ENCODE peak calls at places on chromosomes 6 and 20, in five cellular contexts. One of them, this sample, is unnamed.

GRCh38 chr6:128118401-128118800 is 217.5 kb upstream of the THEMIS start:
- DNase-seq in left ventricle myocardium inferior: no peak
- DNase-seq in cardiac muscle cell: peak; percentile 34
- DNase-seq in lower lobe of right lung: no peak
- DNase-seq in CD8-positive, alpha-beta T cell: no peak
- DNase-seq in this sample: peak; percentile 66

GRCh38 chr20:6828794-6829423 is 61.4 kb downstream of the BMP2 start:
- DNase-seq in left ventricle myocardium inferior: peak; percentile 25
- DNase-seq in cardiac muscle cell: peak; percentile 71
- DNase-seq in lower lobe of right lung: peak; percentile 50
- DNase-seq in CD8-positive, alpha-beta T cell: no peak
- DNase-seq in this sample: peak; percentile 53

GRCh38 chr6:10406556-10406955 is 8.3 kb downstream of the TFAP2A start:
- DNase-seq in left ventricle myocardium inferior: no peak
- DNase-seq in cardiac muscle cell: no peak
- DNase-seq in lower lobe of right lung: no peak
- DNase-seq in CD8-positive, alpha-beta T cell: no peak
- DNase-seq in this sample: no peak

GRCh38 chr6:106360989-106361430 is 493 bp downstream of the CRYBG1 start:
- DNase-seq in left ventricle myocardium inferior: no peak
- DNase-seq in cardiac muscle cell: no peak
- DNase-seq in lower lobe of right lung: peak; percentile 68
- DNase-seq in CD8-positive, alpha-beta T cell: no peak
- DNase-seq in this sample: no peak

GRCh38 chr6:141229296-141229695 is 903.4 kb upstream of the GJE1 start:
- DNase-seq in left ventricle myocardium inferior: no peak
- DNase-seq in cardiac muscle cell: no peak
- DNase-seq in lower lobe of right lung: no peak
- DNase-seq in CD8-positive, alpha-beta T cell: no peak
- DNase-seq in this sample: no peak

GRCh38 chr20:32621071-32621913 is 36.2 kb upstream of the NOL4L start:
- DNase-seq in left ventricle myocardium inferior: no peak
- DNase-seq in cardiac muscle cell: no peak
- DNase-seq in lower lobe of right lung: no peak
- DNase-seq in CD8-positive, alpha-beta T cell: no peak
- DNase-seq in this sample: no peak

GRCh38 chr6:114543696-114544095 is 200.9 kb upstream of the HS3ST5 start:
- DNase-seq in left ventricle myocardium inferior: no peak
- DNase-seq in cardiac muscle cell: no peak
- DNase-seq in lower lobe of right lung: no peak
- DNase-seq in CD8-positive, alpha-beta T cell: no peak
- DNase-seq in this sample: no peak

GRCh38 chr6:156618600-156619205 is 158.5 kb upstream of the ARID1B start:
- DNase-seq in left ventricle myocardium inferior: no peak
- DNase-seq in cardiac muscle cell: no peak
- DNase-seq in lower lobe of right lung: no peak
- DNase-seq in CD8-positive, alpha-beta T cell: no peak
- DNase-seq in this sample: no peak

GRCh38 chr6:108518714-108519576 is 41.8 kb upstream of the FOXO3 start:
- DNase-seq in left ventricle myocardium inferior: no peak
- DNase-seq in cardiac muscle cell: peak; percentile 40
- DNase-seq in lower lobe of right lung: no peak
- DNase-seq in CD8-positive, alpha-beta T cell: no peak
- DNase-seq in this sample: peak; percentile 42

GRCh38 chr6:51972659-51973058 is 114.8 kb downstream of the PKHD1 start:
- DNase-seq in left ventricle myocardium inferior: no peak
- DNase-seq in cardiac muscle cell: no peak
- DNase-seq in lower lobe of right lung: no peak
- DNase-seq in CD8-positive, alpha-beta T cell: no peak
- DNase-seq in this sample: no peak

GRCh38 chr20:46551508-46552280 is 1.2 kb upstream of the OCSTAMP start:
- DNase-seq in left ventricle myocardium inferior: no peak
- DNase-seq in cardiac muscle cell: no peak
- DNase-seq in lower lobe of right lung: no peak
- DNase-seq in CD8-positive, alpha-beta T cell: no peak
- DNase-seq in this sample: no peak

GRCh38 chr6:112139052-112139451 is 51.7 kb downstream of the FAM229B start:
- DNase-seq in left ventricle myocardium inferior: no peak
- DNase-seq in cardiac muscle cell: no peak
- DNase-seq in lower lobe of right lung: no peak
- DNase-seq in CD8-positive, alpha-beta T cell: no peak
- DNase-seq in this sample: no peak

GRCh38 chr20:17538517-17539170 is 7.5 kb upstream of the BFSP1 start:
- DNase-seq in left ventricle myocardium inferior: no peak
- DNase-seq in cardiac muscle cell: no peak
- DNase-seq in lower lobe of right lung: no peak
- DNase-seq in CD8-positive, alpha-beta T cell: no peak
- DNase-seq in this sample: peak; percentile 34

GRCh38 chr6:4274382-4275082 is 139.2 kb upstream of the ECI2 start:
- DNase-seq in left ventricle myocardium inferior: no peak
- DNase-seq in cardiac muscle cell: peak; percentile 44
- DNase-seq in lower lobe of right lung: no peak
- DNase-seq in CD8-positive, alpha-beta T cell: no peak
- DNase-seq in this sample: no peak

GRCh38 chr20:841568-842546 is 8.3 kb downstream of the FAM110A start:
- DNase-seq in left ventricle myocardium inferior: no peak
- DNase-seq in cardiac muscle cell: no peak
- DNase-seq in lower lobe of right lung: peak; percentile 80
- DNase-seq in CD8-positive, alpha-beta T cell: no peak
- DNase-seq in this sample: no peak

GRCh38 chr20:14142171-14142570 is 146.9 kb downstream of the MACROD2 start:
- DNase-seq in left ventricle myocardium inferior: no peak
- DNase-seq in cardiac muscle cell: peak; percentile 63
- DNase-seq in lower lobe of right lung: no peak
- DNase-seq in CD8-positive, alpha-beta T cell: no peak
- DNase-seq in this sample: peak; percentile 41

GRCh38 chr6:163872335-163872734 is 457.8 kb downstream of the QKI start:
- DNase-seq in left ventricle myocardium inferior: no peak
- DNase-seq in cardiac muscle cell: peak; percentile 93
- DNase-seq in lower lobe of right lung: no peak
- DNase-seq in CD8-positive, alpha-beta T cell: no peak
- DNase-seq in this sample: peak; percentile 92

GRCh38 chr20:8153281-8153908 is 21.3 kb downstream of the PLCB1 start:
- DNase-seq in left ventricle myocardium inferior: no peak
- DNase-seq in cardiac muscle cell: peak; percentile 71
- DNase-seq in lower lobe of right lung: no peak
- DNase-seq in CD8-positive, alpha-beta T cell: no peak
- DNase-seq in this sample: peak; percentile 19

GRCh38 chr6:3280866-3281465 is 22.2 kb downstream of the PSMG4 start:
- DNase-seq in left ventricle myocardium inferior: no peak
- DNase-seq in cardiac muscle cell: peak; percentile 16
- DNase-seq in lower lobe of right lung: peak; percentile 35
- DNase-seq in CD8-positive, alpha-beta T cell: no peak
- DNase-seq in this sample: no peak

GRCh38 chr20:63878855-63879254 is 13.8 kb downstream of the TPD52L2 start:
- DNase-seq in left ventricle myocardium inferior: no peak
- DNase-seq in cardiac muscle cell: no peak
- DNase-seq in lower lobe of right lung: no peak
- DNase-seq in CD8-positive, alpha-beta T cell: no peak
- DNase-seq in this sample: no peak

GRCh38 chr6:55941713-55942112 is 66.3 kb upstream of the BMP5 start:
- DNase-seq in left ventricle myocardium inferior: no peak
- DNase-seq in cardiac muscle cell: peak; percentile 22
- DNase-seq in lower lobe of right lung: no peak
- DNase-seq in CD8-positive, alpha-beta T cell: no peak
- DNase-seq in this sample: peak; percentile 28

GRCh38 chr20:62595491-62595890 is 46.8 kb upstream of the SLCO4A1 start:
- DNase-seq in left ventricle myocardium inferior: peak; percentile 57
- DNase-seq in cardiac muscle cell: peak; percentile 44
- DNase-seq in lower lobe of right lung: no peak
- DNase-seq in CD8-positive, alpha-beta T cell: no peak
- DNase-seq in this sample: peak; percentile 72

GRCh38 chr6:53359088-53359842 is 10.5 kb upstream of the ELOVL5 start:
- DNase-seq in left ventricle myocardium inferior: peak; percentile 97
- DNase-seq in cardiac muscle cell: peak; percentile 99
- DNase-seq in lower lobe of right lung: peak; percentile 96
- DNase-seq in CD8-positive, alpha-beta T cell: peak; percentile 87
- DNase-seq in this sample: peak; percentile 94

GRCh38 chr6:22294301-22294700 is 2.5 kb downstream of the PRL start:
- DNase-seq in left ventricle myocardium inferior: no peak
- DNase-seq in cardiac muscle cell: no peak
- DNase-seq in lower lobe of right lung: no peak
- DNase-seq in CD8-positive, alpha-beta T cell: no peak
- DNase-seq in this sample: no peak

DNA sequence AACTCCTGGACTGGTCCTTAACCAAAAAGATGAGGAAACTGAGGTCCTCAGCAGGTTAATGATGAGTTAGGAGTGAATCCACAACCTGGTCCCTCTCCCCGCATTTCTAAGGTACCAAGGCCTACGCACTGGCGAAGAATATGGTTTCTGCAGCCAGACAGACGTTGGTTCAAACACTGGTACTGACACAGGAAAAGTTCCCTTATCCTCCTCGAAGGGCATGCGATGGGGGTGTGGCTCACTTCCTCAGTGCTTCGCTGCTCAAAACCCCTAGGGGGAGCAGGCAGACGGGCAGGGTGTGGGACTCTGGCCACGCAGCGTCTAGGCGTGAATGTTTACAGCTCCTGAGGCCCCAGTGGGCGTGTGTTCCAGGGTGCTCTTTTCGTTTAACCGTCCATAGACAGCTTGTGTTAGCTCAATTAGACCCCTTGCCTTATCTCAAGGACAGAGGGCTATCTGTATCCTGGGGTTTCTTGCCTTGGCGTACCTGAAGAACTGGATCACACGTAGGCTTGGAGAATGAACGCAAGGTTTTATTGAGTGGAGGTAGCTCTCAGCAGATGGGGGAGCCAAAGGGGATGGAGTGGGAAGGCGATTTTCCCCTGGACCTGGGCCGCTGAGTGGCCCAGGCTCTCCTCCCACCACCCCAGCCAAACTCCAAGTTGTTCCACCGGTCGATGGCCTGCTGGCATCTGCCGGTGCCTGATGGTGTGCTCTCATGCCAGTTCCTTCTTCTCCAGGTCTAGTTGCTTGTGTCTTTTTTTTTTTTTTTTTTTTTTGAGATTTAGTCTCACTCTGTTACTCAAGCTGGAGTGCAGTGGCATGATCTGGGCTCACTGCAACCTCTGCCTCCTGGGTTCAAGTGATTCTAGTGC is 31.8 kb upstream of the PTPN1 start:
- DNase-seq in left ventricle myocardium inferior: peak; percentile 47
- DNase-seq in cardiac muscle cell: peak; percentile 73
- DNase-seq in lower lobe of right lung: peak; percentile 88
- DNase-seq in CD8-positive, alpha-beta T cell: peak; percentile 56
- DNase-seq in this sample: peak; percentile 68
- TF ChIP-seq CTCF in left ventricle myocardium inferior: peak; percentile 55
- TF ChIP-seq CTCF in cardiac muscle cell: peak; percentile 76
- TF ChIP-seq CTCF in lower lobe of right lung: peak; percentile 83
- TF ChIP-seq CTCF in CD8-positive, alpha-beta T cell: peak; percentile 69
- TF ChIP-seq CTCF in this sample: peak; percentile 75

GRCh38 chr20:43915209-43916072 is 789 bp downstream of the TOX2 start:
- DNase-seq in left ventricle myocardium inferior: no peak
- DNase-seq in cardiac muscle cell: peak; percentile 46
- DNase-seq in lower lobe of right lung: no peak
- DNase-seq in CD8-positive, alpha-beta T cell: no peak
- DNase-seq in this sample: peak; percentile 14
- H3K4me3 ChIP-seq in left ventricle myocardium inferior: peak overlapping the region; percentile 64
- H3K4me3 ChIP-seq in cardiac muscle cell: peak overlapping the region; percentile 61
- H3K4me3 ChIP-seq in lower lobe of right lung: peak overlapping the region; percentile 63
- H3K4me3 ChIP-seq in CD8-positive, alpha-beta T cell: peak overlapping the region; percentile 13
- H3K4me3 ChIP-seq in this sample: peak overlapping the region; percentile 61

GRCh38 chr6:144284474-144284752 is 722 bp upstream of the UTRN start:
- DNase-seq in left ventricle myocardium inferior: no peak
- DNase-seq in cardiac muscle cell: no peak
- DNase-seq in lower lobe of right lung: no peak
- DNase-seq in CD8-positive, alpha-beta T cell: no peak
- DNase-seq in this sample: no peak

GRCh38 chr6:144284753-144285547 is at the start of gene UTRN:
- DNase-seq in left ventricle myocardium inferior: peak; percentile 85
- DNase-seq in cardiac muscle cell: peak; percentile 90
- DNase-seq in lower lobe of right lung: peak; percentile 87
- DNase-seq in CD8-positive, alpha-beta T cell: no peak
- DNase-seq in this sample: peak; percentile 78

GRCh38 chr6:144285548-144285797 is 338 bp downstream of the UTRN start:
- DNase-seq in left ventricle myocardium inferior: no peak
- DNase-seq in cardiac muscle cell: no peak
- DNase-seq in lower lobe of right lung: peak; percentile 70
- DNase-seq in CD8-positive, alpha-beta T cell: no peak
- DNase-seq in this sample: no peak

GRCh38 chr6:144285798-144286502 is 815 bp downstream of the UTRN start:
- DNase-seq in left ventricle myocardium inferior: peak; percentile 83
- DNase-seq in cardiac muscle cell: peak; percentile 57
- DNase-seq in lower lobe of right lung: peak; percentile 88
- DNase-seq in CD8-positive, alpha-beta T cell: no peak
- DNase-seq in this sample: peak; percentile 45

DNA sequence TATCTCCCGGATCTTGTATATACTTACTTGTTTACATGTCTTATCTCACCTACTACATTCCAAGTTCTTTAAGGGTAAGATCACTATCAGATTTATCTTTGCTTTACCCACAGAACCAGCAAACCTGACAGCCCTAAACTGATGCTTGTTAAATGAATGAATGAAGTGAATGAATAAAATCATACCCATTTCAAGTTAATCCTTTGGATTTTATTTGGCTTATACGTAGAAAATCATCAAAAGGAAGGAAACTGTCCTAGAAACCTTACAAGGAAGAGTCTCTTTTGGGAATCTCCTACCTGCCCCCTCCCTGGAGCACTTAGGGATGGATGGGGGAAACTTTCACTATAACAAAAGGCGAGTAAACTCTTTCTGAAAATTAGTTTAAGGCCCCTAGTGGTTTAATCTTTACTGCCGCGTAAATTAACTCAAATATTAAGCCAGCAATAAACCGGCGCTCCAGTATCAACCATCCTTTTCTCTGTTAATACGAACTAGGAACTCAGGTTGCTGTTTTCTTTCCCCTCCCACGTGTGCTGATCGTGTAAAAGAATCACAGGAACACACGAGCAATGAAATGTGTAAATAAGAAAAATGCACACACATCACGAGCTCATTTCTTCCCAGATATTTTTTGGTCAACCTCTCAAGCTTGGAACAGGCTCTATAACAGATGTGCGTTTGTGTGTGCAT is 1.2 kb upstream of the UTRN start:
- DNase-seq in left ventricle myocardium inferior: no peak
- DNase-seq in cardiac muscle cell: peak; percentile 38
- DNase-seq in lower lobe of right lung: no peak
- DNase-seq in CD8-positive, alpha-beta T cell: no peak
- DNase-seq in this sample: peak; percentile 37
- TF ChIP-seq CTCF in left ventricle myocardium inferior: no peak
- TF ChIP-seq CTCF in cardiac muscle cell: peak; percentile 23
- TF ChIP-seq CTCF in lower lobe of right lung: peak; percentile 15
- TF ChIP-seq CTCF in CD8-positive, alpha-beta T cell: no peak
- TF ChIP-seq CTCF in this sample: peak; percentile 23

GRCh38 chr20:59724457-59725366 is 120.4 kb downstream of the PHACTR3 start:
- DNase-seq in left ventricle myocardium inferior: no peak
- DNase-seq in cardiac muscle cell: no peak
- DNase-seq in lower lobe of right lung: no peak
- DNase-seq in CD8-positive, alpha-beta T cell: no peak
- DNase-seq in this sample: no peak
- H3K4me3 ChIP-seq in left ventricle myocardium inferior: no peak overlapping the region
- H3K4me3 ChIP-seq in cardiac muscle cell: no peak overlapping the region
- H3K4me3 ChIP-seq in lower lobe of right lung: no peak overlapping the region
- H3K4me3 ChIP-seq in CD8-positive, alpha-beta T cell: no peak overlapping the region
- H3K4me3 ChIP-seq in this sample: no peak overlapping the region